ENCODE peak calls at places on chromosomes 5 and 9, in eight cellular contexts. S is RKO; J is activated naive CD4-positive, alpha-beta T cell treated with anti-CD3 and anti-CD28 coated beads, Interleukin-2, amount 50 U/mL, for 16 hours; B is ovary; I is H4; F is NCI-H1417; G is RCC 7860; E is nucleus accumbens. K is an unnamed sample.

GRCh38 chr5:85538362-85538761 is 1079.4 kb upstream of the COX7C start:
- DNase-seq in S (no peak), G (no peak), B (no peak), E (no peak), F (no peak), J (no peak), I (no peak), K (no peak)

GRCh38 chr5:27402828-27403227 is 364.4 kb upstream of the CDH9 start:
- DNase-seq in I (no peak), S (no peak), E (no peak), G (no peak), B (no peak), J (no peak), F (no peak), K (no peak)

GRCh38 chr5:161857358-161857757 is 9.4 kb downstream of the GABRA1 start:
- DNase-seq in B (no peak), I (no peak), F (no peak), E (no peak), J (no peak), G (no peak), S (no peak), K (no peak)

GRCh38 chr5:167072225-167072624 is 1219.2 kb upstream of the WWC1 start:
- DNase-seq in I (no peak), G (no peak), S (no peak), B (no peak), F (no peak), E (no peak), J (no peak), K (no peak)

GRCh38 chr5:50340757-50341156 is 100.3 kb downstream of the EMB start:
- DNase-seq in J (no peak), B (no peak), S (no peak), E (no peak), G (no peak), F (no peak), I (no peak), K (no peak)

GRCh38 chr9:130118841-130119520 is 53.2 kb upstream of the NCS1 start:
- DNase-seq in B (no peak), E (no peak), I (peak; percentile 48), F (peak; percentile 73), J (no peak), G (peak; percentile 98), S (no peak), K (no peak)

GRCh38 chr9:86021166-86021565 is 78.2 kb downstream of the GOLM1 start:
- DNase-seq in J (no peak), E (no peak), I (no peak), S (no peak), F (no peak), G (no peak), B (no peak), K (no peak)

GRCh38 chr5:122776143-122776542 is 1.3 kb downstream of the SNX2 start:
- DNase-seq in I (no peak), G (no peak), S (no peak), E (no peak), J (no peak), F (no peak), B (no peak), K (no peak)

GRCh38 chr5:123610665-123611406 is 98.9 kb downstream of the CSNK1G3 start:
- DNase-seq in F (peak; percentile 44), E (peak; percentile 8), J (no peak), I (peak; percentile 59), B (no peak), S (peak; percentile 76), G (peak; percentile 45), K (no peak)

GRCh38 chr9:125422853-125423252 is 161.2 kb downstream of the GAPVD1 start:
- DNase-seq in I (no peak), E (no peak), S (no peak), G (no peak), F (no peak), J (no peak), B (no peak), K (no peak)

K was measured in right cardiac atrium.